ENCODE peak calls at places on chromosome 11, in four cellular contexts. R is IMR-90, V is K562, F is keratinocyte. W is an unnamed sample.
A peak's percentile ranks its signal among the peaks of the same experiment; 100 is the strongest.

GRCh38 chr11:9672288-9672916 is 8.5 kb downstream of the SWAP70 start:
- DNase-seq in R (peak; percentile 54), V (no peak), F (no peak), W (no peak)

GRCh38 chr11:83566948-83567347 is 280.8 kb upstream of the CCDC90B start:
- DNase-seq in F (no peak), V (no peak), R (peak; percentile 83), W (no peak)

GRCh38 chr11:126892781-126893180 is 107.8 kb downstream of the KIRREL3 start:
- DNase-seq in F (no peak), V (no peak), R (no peak), W (no peak)

GRCh38 chr11:3344327-3344726 is 34.6 kb downstream of the ZNF195 start:
- DNase-seq in V (no peak), R (no peak), F (no peak), W (no peak)

GRCh38 chr11:94897330-94897768 is 76.0 kb downstream of the CWC15 start:
- DNase-seq in F (no peak), R (peak; percentile 45), V (peak; percentile 58), W (peak; percentile 61)

GRCh38 chr11:20110908-20111669 is 49.2 kb downstream of the DBX1 start:
- DNase-seq in R (peak; percentile 85), V (peak; percentile 84), F (peak; percentile 79), W (peak; percentile 61)

GRCh38 chr11:134880788-134881187 is 468.7 kb upstream of the B3GAT1 start:
- DNase-seq in V (no peak), R (no peak), F (no peak), W (no peak)

GRCh38 chr11:123063396-123064267 is 1.7 kb upstream of the HSPA8 start:
- DNase-seq in R (peak; percentile 59), F (no peak), V (peak; percentile 54), W (peak; percentile 77)

GRCh38 chr11:93942176-93942575 is 79.0 kb upstream of the HEPHL1 start:
- DNase-seq in R (no peak), V (no peak), F (no peak), W (no peak)

GRCh38 chr11:15189189-15189588 is 74.5 kb downstream of the INSC start:
- DNase-seq in V (no peak), F (no peak), R (no peak), W (no peak)
- H3K9me1 ChIP-seq in V (no peaks in the 10 kb centered on the region), F (no peaks in the 10 kb centered on the region), R (peaks cover 5% of the 10 kb centered on the region), W (no peaks in the 10 kb centered on the region)

GRCh38 chr11:60314607-60315321 is 12.3 kb upstream of the MS4A6E start:
- DNase-seq in R (no peak), F (no peak), V (no peak), W (peak; percentile 81)

GRCh38 chr11:60305906-60306619 is 21.0 kb upstream of the MS4A6E start:
- DNase-seq in R (no peak), F (no peak), V (no peak), W (peak; percentile 29)

GRCh38 chr11:60315866-60316265 is 11.2 kb upstream of the MS4A6E start:
- DNase-seq in R (no peak), F (no peak), V (no peak), W (peak; percentile 19)

GRCh38 chr11:60307507-60308195 is 19.4 kb upstream of the MS4A6E start:
- DNase-seq in V (no peak), R (no peak), F (no peak), W (no peak)

GRCh38 chr11:60310407-60310998 is 16.6 kb upstream of the MS4A6E start:
- DNase-seq in V (no peak), R (no peak), F (no peak), W (no peak)
- H3K9me1 ChIP-seq in V (no peaks in the 10 kb centered on the region), R (no peaks in the 10 kb centered on the region), F (no peaks in the 10 kb centered on the region), W (no peaks in the 10 kb centered on the region)

DNA sequence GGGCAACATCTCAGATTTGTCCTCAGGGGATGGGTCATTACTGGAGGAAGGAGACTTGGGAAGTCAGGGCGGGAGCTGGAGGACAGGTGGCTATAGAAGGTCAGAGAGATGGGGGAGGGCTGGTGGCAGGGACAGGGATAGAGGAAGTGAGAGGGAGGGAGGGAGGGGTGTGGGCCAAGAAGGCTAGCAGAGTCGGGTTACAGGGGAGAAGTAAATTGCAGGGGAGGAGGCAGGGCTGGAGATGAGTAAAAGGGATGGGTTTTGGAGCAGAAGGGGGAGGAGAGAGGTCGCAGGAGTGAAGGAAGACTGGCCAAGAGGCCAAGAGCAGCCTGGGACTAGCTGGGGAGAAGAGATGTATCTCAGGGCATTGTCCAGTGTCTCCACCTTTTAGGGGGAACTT is 33.0 kb downstream of the LRRC10B start:
- DNase-seq in F (no peak), V (peak; percentile 67), R (peak; percentile 52), W (no peak)
- H3K9me1 ChIP-seq in F (peaks cover 3% of the 10 kb centered on the region), V (peaks cover 2% of the 10 kb centered on the region), R (no peaks in the 10 kb centered on the region), W (no peaks in the 10 kb centered on the region)

DNA sequence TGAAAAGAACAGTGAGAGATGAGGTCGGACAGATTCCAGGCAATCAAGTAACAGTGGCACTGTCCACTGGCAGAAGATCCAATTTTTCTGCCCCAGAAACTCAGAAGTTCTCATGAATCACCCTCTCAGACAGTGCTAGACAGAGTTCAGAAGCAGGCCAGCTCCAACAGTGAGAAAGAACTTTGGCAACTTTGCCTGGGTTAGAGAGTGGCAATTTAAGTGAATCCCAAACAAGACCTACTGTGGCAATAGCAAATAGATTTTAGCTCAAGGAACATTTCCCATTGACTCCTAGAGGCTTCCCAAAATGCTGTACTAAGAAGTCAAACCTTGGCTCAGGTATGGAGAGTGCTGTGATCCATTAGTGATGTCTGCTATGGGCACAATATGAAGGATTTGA is 12.3 kb downstream of the CD44 start:
- DNase-seq in F (no peak), R (no peak), V (no peak), W (no peak)
- H3K9me1 ChIP-seq in F (peaks cover 5% of the 10 kb centered on the region), R (peaks cover 56% of the 10 kb centered on the region), V (no peaks in the 10 kb centered on the region), W (no peaks in the 10 kb centered on the region)

DNA sequence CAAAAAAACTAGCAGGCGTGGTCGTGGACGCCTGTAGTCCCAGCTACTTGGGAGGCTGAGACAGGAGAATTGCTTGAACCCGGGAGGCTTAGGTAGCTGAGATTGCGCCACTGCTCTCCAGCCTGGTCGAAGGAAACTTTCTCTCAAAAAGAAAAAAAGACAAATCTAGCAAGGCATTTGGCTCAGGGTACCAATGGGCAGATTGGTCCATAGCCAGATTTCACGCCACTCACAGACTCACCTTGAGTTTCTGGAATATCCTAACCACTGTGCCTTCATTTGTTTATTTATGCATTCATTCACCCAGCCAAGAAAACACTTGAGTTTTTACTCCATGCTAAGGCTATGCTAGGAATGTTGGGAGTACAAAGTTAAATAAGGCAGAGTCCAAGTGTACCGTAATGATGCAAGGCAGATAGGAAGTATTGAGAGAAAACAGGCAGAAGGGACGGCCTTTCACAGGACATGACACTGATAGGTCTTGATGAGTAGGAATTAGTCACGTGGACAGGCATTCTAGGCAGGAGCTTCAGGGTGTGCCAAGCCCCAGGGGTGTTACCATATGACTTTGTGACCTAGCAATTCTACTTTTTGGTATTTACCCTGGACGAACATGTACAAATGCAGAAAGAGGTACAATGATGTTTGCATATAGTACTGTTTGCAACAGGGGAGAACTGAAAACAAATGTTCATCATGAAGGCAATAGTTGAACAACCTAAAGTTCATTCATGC is 3.0 kb upstream of the PACSIN3 start:
- DNase-seq in F (peak; percentile 66), R (peak; percentile 86), V (peak; percentile 12), W (no peak)
- H3K9me1 ChIP-seq in F (peaks cover 2% of the 10 kb centered on the region), R (no peaks in the 10 kb centered on the region), V (no peaks in the 10 kb centered on the region), W (no peaks in the 10 kb centered on the region)